ENCODE peak calls at places on chromosomes 11 and 22, in four cellular contexts. One of them, this sample, is unnamed.

GRCh38 chr11:131796541-131796940 is 426.1 kb downstream of the NTM start:
- DNase-seq in cardiac fibroblast: no peak
- DNase-seq in endothelial cell: no peak
- DNase-seq in pancreas: no peak
- DNase-seq in this sample: no peak

GRCh38 chr11:111449158-111449557 is 63.0 kb downstream of the BTG4 start:
- DNase-seq in cardiac fibroblast: no peak
- DNase-seq in endothelial cell: no peak
- DNase-seq in pancreas: no peak
- DNase-seq in this sample: no peak

GRCh38 chr11:76201672-76202412 is 4.5 kb downstream of the WNT11 start:
- DNase-seq in pancreas: no peak
- DNase-seq in endothelial cell: no peak
- DNase-seq in cardiac fibroblast: no peak
- DNase-seq in this sample: no peak

GRCh38 chr11:69360606-69361005 is 66.7 kb downstream of the MYEOV start:
- DNase-seq in cardiac fibroblast: no peak
- DNase-seq in pancreas: no peak
- DNase-seq in endothelial cell: peak
- DNase-seq in this sample: no peak

GRCh38 chr11:125282596-125282914 is 118.0 kb downstream of the PKNOX2 start:
- DNase-seq in pancreas: no peak
- DNase-seq in cardiac fibroblast: no peak
- DNase-seq in endothelial cell: no peak
- DNase-seq in this sample: no peak

GRCh38 chr11:133939558-133939957 is 17.2 kb downstream of the IGSF9B start:
- DNase-seq in endothelial cell: no peak
- DNase-seq in pancreas: no peak
- DNase-seq in cardiac fibroblast: no peak
- DNase-seq in this sample: no peak

GRCh38 chr11:99934008-99934407 is 753.1 kb upstream of the ARHGAP42 start:
- DNase-seq in endothelial cell: no peak
- DNase-seq in pancreas: no peak
- DNase-seq in cardiac fibroblast: no peak
- DNase-seq in this sample: no peak

GRCh38 chr11:59918987-59919589 is 19.1 kb upstream of the OOSP1 start:
- DNase-seq in endothelial cell: peak
- DNase-seq in pancreas: peak
- DNase-seq in cardiac fibroblast: peak
- DNase-seq in this sample: peak

GRCh38 chr22:46591890-46592289 is 28.3 kb upstream of the GRAMD4 start:
- DNase-seq in pancreas: no peak
- DNase-seq in cardiac fibroblast: no peak
- DNase-seq in endothelial cell: no peak
- DNase-seq in this sample: no peak

GRCh38 chr11:94132152-94132558 is 3.5 kb downstream of the PANX1 start:
- DNase-seq in endothelial cell: no peak
- DNase-seq in cardiac fibroblast: peak
- DNase-seq in pancreas: no peak
- DNase-seq in this sample: no peak

GRCh38 chr11:77187776-77188175 is 59.7 kb downstream of the MYO7A start:
- DNase-seq in cardiac fibroblast: no peak
- DNase-seq in pancreas: no peak
- DNase-seq in endothelial cell: no peak
- DNase-seq in this sample: no peak

GRCh38 chr22:22959147-22959827 is 71.7 kb downstream of the IGLL5 start:
- DNase-seq in pancreas: peak
- DNase-seq in cardiac fibroblast: peak
- DNase-seq in endothelial cell: peak
- DNase-seq in this sample: peak

GRCh38 chr11:68533945-68534344 is 73.4 kb downstream of the PPP6R3 start:
- DNase-seq in pancreas: no peak
- DNase-seq in cardiac fibroblast: no peak
- DNase-seq in endothelial cell: no peak
- DNase-seq in this sample: no peak

GRCh38 chr11:35174666-35175065 is 35.7 kb downstream of the CD44 start:
- DNase-seq in endothelial cell: no peak
- DNase-seq in pancreas: no peak
- DNase-seq in cardiac fibroblast: peak
- DNase-seq in this sample: no peak

GRCh38 chr11:26234451-26234850 is 97.5 kb upstream of the ANO3 start:
- DNase-seq in pancreas: no peak
- DNase-seq in endothelial cell: no peak
- DNase-seq in cardiac fibroblast: no peak
- DNase-seq in this sample: no peak

GRCh38 chr22:43921361-43921760 is 2.2 kb upstream of the PNPLA3 start:
- DNase-seq in endothelial cell: no peak
- DNase-seq in pancreas: no peak
- DNase-seq in cardiac fibroblast: peak
- DNase-seq in this sample: peak

GRCh38 chr22:45211435-45211834 is 29.3 kb downstream of the KIAA0930 start:
- DNase-seq in endothelial cell: no peak
- DNase-seq in cardiac fibroblast: no peak
- DNase-seq in pancreas: no peak
- DNase-seq in this sample: no peak

GRCh38 chr11:73333173-73333572 is 25.1 kb downstream of the ARHGEF17 start:
- DNase-seq in endothelial cell: no peak
- DNase-seq in cardiac fibroblast: no peak
- DNase-seq in pancreas: no peak
- DNase-seq in this sample: no peak

GRCh38 chr11:73331138-73331916 is 23.3 kb downstream of the ARHGEF17 start:
- DNase-seq in endothelial cell: peak
- DNase-seq in pancreas: no peak
- DNase-seq in cardiac fibroblast: peak
- DNase-seq in this sample: no peak

GRCh38 chr11:73335204-73335923 is 27.3 kb downstream of the ARHGEF17 start:
- DNase-seq in endothelial cell: peak
- DNase-seq in pancreas: peak
- DNase-seq in cardiac fibroblast: peak
- DNase-seq in this sample: peak

GRCh38 chr11:73333626-73334199 is 25.6 kb downstream of the ARHGEF17 start:
- DNase-seq in endothelial cell: no peak
- DNase-seq in cardiac fibroblast: no peak
- DNase-seq in pancreas: no peak
- DNase-seq in this sample: no peak

DNA sequence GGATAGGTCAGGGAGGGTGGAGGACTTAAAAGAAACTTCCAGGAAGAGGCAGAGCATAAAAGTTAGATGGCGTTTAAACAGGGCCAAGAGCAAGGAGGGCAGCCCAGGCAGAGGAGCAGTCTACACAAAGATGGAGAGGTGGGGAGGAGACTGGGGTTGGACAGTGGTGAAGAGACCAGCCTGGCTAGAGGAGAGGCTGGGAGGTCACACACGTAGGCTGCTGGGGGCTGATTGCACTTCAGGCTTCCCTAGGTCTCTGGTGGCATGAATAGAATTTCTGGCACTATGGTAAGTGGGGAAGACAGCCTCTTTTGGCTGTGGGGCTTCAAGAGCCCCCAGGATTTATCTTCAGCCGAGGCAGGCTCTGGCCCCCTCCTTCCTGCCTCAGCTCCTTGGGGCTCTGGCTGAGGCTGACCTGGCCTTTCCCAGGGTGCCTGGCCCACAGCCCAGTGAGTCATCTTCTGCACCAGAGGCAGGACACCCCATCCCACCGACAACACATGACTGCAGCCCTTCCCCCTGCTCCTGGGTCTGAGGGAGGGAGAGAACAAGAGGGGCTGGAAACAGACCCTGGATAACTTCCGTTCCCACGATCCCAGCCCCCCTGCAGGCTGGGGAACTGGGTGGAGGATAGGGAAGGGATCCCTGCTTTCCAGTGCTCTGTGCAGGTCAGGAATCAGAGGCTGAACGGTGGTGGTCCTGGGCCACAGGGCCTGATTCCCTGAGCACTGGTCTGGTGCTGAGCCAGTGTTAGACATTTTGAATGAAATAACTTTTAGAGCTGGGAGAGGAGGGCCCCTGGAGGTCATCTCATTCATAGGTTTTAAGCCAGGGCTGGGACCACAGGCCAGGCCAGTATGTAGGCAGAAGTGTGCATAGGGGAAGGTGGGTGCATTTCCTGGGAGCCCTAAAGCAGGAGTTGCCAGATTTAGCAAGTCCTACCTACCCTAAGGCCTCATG is 26.4 kb downstream of the ARHGEF17 start:
- DNase-seq in cardiac fibroblast: peak
- DNase-seq in endothelial cell: peak
- DNase-seq in pancreas: peak
- DNase-seq in this sample: peak
- TF ChIP-seq CTCF in cardiac fibroblast: peak
- TF ChIP-seq CTCF in endothelial cell: no peak
- TF ChIP-seq CTCF in pancreas: no peak
- TF ChIP-seq CTCF in this sample: no peak

GRCh38 chr11:120182790-120183491 is 27.9 kb upstream of the OAF start:
- DNase-seq in cardiac fibroblast: peak
- DNase-seq in pancreas: peak
- DNase-seq in endothelial cell: peak
- DNase-seq in this sample: peak

GRCh38 chr11:120179071-120179672 is 31.7 kb upstream of the OAF start:
- DNase-seq in cardiac fibroblast: no peak
- DNase-seq in endothelial cell: no peak
- DNase-seq in pancreas: no peak
- DNase-seq in this sample: peak

GRCh38 chr11:120181446-120181992 is 29.3 kb upstream of the OAF start:
- DNase-seq in endothelial cell: no peak
- DNase-seq in pancreas: no peak
- DNase-seq in cardiac fibroblast: no peak
- DNase-seq in this sample: no peak

GRCh38 chr11:120182357-120182756 is 28.5 kb upstream of the OAF start:
- DNase-seq in cardiac fibroblast: no peak
- DNase-seq in endothelial cell: no peak
- DNase-seq in pancreas: no peak
- DNase-seq in this sample: no peak

GRCh38 chr11:120180571-120181445 is 30.0 kb upstream of the OAF start:
- DNase-seq in endothelial cell: no peak
- DNase-seq in cardiac fibroblast: peak
- DNase-seq in pancreas: no peak
- DNase-seq in this sample: peak
- TF ChIP-seq CTCF in endothelial cell: peak
- TF ChIP-seq CTCF in cardiac fibroblast: peak
- TF ChIP-seq CTCF in pancreas: no peak
- TF ChIP-seq CTCF in this sample: peak

GRCh38 chr11:63671322-63672155 is at the start of gene ATL3:
- DNase-seq in endothelial cell: peak
- DNase-seq in pancreas: peak
- DNase-seq in cardiac fibroblast: peak
- DNase-seq in this sample: peak

GRCh38 chr11:63670077-63670737 is 969 bp downstream of the ATL3 start:
- DNase-seq in endothelial cell: no peak
- DNase-seq in cardiac fibroblast: peak
- DNase-seq in pancreas: no peak
- DNase-seq in this sample: no peak

GRCh38 chr11:63672934-63673539 is 1.9 kb upstream of the ATL3 start:
- DNase-seq in pancreas: no peak
- DNase-seq in endothelial cell: no peak
- DNase-seq in cardiac fibroblast: no peak
- DNase-seq in this sample: no peak

GRCh38 chr11:63672156-63672463 is 934 bp upstream of the ATL3 start:
- DNase-seq in endothelial cell: no peak
- DNase-seq in cardiac fibroblast: no peak
- DNase-seq in pancreas: no peak
- DNase-seq in this sample: no peak

DNA sequence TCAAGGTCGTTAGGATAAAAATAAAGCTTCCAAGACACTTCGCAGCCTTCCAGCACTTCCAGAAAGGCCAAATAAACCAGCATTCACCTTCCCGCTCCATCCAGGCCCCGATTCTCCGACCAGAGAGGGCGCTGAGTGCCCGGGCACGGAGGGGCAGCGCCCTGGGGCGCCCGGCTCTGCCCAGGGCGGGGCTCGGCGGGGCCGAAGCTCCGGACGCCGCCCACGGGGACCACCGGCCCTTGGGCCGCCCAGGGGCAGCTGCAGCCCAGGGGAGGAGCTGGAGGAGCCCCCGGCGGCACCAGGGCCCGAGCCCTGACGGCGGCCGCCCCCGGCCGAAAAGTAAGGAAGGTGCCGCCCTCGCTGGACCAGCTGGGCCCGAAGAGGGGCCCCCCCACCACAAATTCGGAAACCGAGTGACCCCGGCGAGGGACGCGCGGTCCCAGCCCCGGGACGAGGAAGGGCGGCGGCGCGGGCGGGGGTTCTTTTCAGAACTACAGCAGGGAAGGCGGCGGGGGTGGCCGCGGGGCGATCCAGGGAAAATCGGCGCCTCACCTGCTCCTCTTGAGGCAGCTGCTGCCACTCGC is 346 bp downstream of the ATL3 start:
- DNase-seq in endothelial cell: peak
- DNase-seq in cardiac fibroblast: peak
- DNase-seq in pancreas: peak
- DNase-seq in this sample: peak
- TF ChIP-seq CTCF in endothelial cell: no peak
- TF ChIP-seq CTCF in cardiac fibroblast: peak
- TF ChIP-seq CTCF in pancreas: no peak
- TF ChIP-seq CTCF in this sample: no peak

GRCh38 chr22:37420656-37421467 is 6.4 kb downstream of the ELFN2 start:
- DNase-seq in pancreas: no peak
- DNase-seq in endothelial cell: no peak
- DNase-seq in cardiac fibroblast: peak
- DNase-seq in this sample: peak
- TF ChIP-seq CTCF in pancreas: no peak
- TF ChIP-seq CTCF in endothelial cell: peak
- TF ChIP-seq CTCF in cardiac fibroblast: peak
- TF ChIP-seq CTCF in this sample: peak

GRCh38 chr11:120647681-120648080 is 136.1 kb downstream of the GRIK4 start:
- DNase-seq in cardiac fibroblast: no peak
- DNase-seq in endothelial cell: no peak
- DNase-seq in pancreas: no peak
- DNase-seq in this sample: no peak
- TF ChIP-seq CTCF in cardiac fibroblast: no peak
- TF ChIP-seq CTCF in endothelial cell: no peak
- TF ChIP-seq CTCF in pancreas: no peak
- TF ChIP-seq CTCF in this sample: no peak

GRCh38 chr11:58618215-58618614 is 4.2 kb upstream of the CNTF start:
- DNase-seq in endothelial cell: no peak
- DNase-seq in cardiac fibroblast: no peak
- DNase-seq in pancreas: no peak
- DNase-seq in this sample: no peak
- TF ChIP-seq CTCF in endothelial cell: no peak
- TF ChIP-seq CTCF in cardiac fibroblast: peak
- TF ChIP-seq CTCF in pancreas: no peak
- TF ChIP-seq CTCF in this sample: no peak

GRCh38 chr22:25350551-25350971 is 131.1 kb downstream of the CRYBB2 start:
- DNase-seq in cardiac fibroblast: no peak
- DNase-seq in endothelial cell: no peak
- DNase-seq in pancreas: no peak
- DNase-seq in this sample: no peak

GRCh38 chr22:25346859-25347751 is 127.7 kb downstream of the CRYBB2 start:
- DNase-seq in cardiac fibroblast: peak
- DNase-seq in pancreas: no peak
- DNase-seq in endothelial cell: no peak
- DNase-seq in this sample: no peak

GRCh38 chr22:25351631-25352293 is 132.3 kb downstream of the CRYBB2 start:
- DNase-seq in pancreas: no peak
- DNase-seq in endothelial cell: no peak
- DNase-seq in cardiac fibroblast: no peak
- DNase-seq in this sample: peak

GRCh38 chr22:25347752-25348102 is 128.3 kb downstream of the CRYBB2 start:
- DNase-seq in endothelial cell: no peak
- DNase-seq in pancreas: no peak
- DNase-seq in cardiac fibroblast: no peak
- DNase-seq in this sample: no peak

GRCh38 chr22:25348391-25348790 is 129.0 kb downstream of the CRYBB2 start:
- DNase-seq in cardiac fibroblast: no peak
- DNase-seq in pancreas: no peak
- DNase-seq in endothelial cell: no peak
- DNase-seq in this sample: no peak
- TF ChIP-seq CTCF in cardiac fibroblast: no peak
- TF ChIP-seq CTCF in pancreas: no peak
- TF ChIP-seq CTCF in endothelial cell: no peak
- TF ChIP-seq CTCF in this sample: no peak

This sample was measured in adrenal gland.